ENCODE peak calls at places on chromosomes 16 and 17, in ten cellular contexts. One of them, this sample, is unnamed.

GRCh38 chr16:10188236-10188635 is 6.0 kb upstream of the GRIN2A start:
- DNase-seq in A673: no peak
- DNase-seq in WERI-Rb-1: no peak
- DNase-seq in fibroblast of lung: no peak
- DNase-seq in ovary: no peak
- DNase-seq in lung: no peak
- DNase-seq in uterus: no peak
- DNase-seq in cardiac muscle cell: no peak
- DNase-seq in osteoblast: no peak
- DNase-seq in neural progenitor cell: no peak
- DNase-seq in this sample: no peak

GRCh38 chr16:88482630-88483391 is 29.7 kb downstream of the ZFPM1 start:
- DNase-seq in A673: no peak
- DNase-seq in WERI-Rb-1: no peak
- DNase-seq in fibroblast of lung: no peak
- DNase-seq in ovary: no peak
- DNase-seq in lung: no peak
- DNase-seq in uterus: no peak
- DNase-seq in cardiac muscle cell: no peak
- DNase-seq in osteoblast: no peak
- DNase-seq in neural progenitor cell: peak
- DNase-seq in this sample: no peak

GRCh38 chr17:59435238-59435637 is 103.8 kb downstream of the YPEL2 start:
- DNase-seq in A673: no peak
- DNase-seq in WERI-Rb-1: no peak
- DNase-seq in fibroblast of lung: peak
- DNase-seq in ovary: no peak
- DNase-seq in lung: no peak
- DNase-seq in uterus: no peak
- DNase-seq in cardiac muscle cell: no peak
- DNase-seq in osteoblast: peak
- DNase-seq in neural progenitor cell: no peak
- DNase-seq in this sample: no peak

GRCh38 chr17:44211281-44212265 is 7.9 kb downstream of the UBTF start:
- DNase-seq in A673: no peak
- DNase-seq in WERI-Rb-1: no peak
- DNase-seq in fibroblast of lung: no peak
- DNase-seq in ovary: no peak
- DNase-seq in lung: no peak
- DNase-seq in uterus: no peak
- DNase-seq in cardiac muscle cell: no peak
- DNase-seq in osteoblast: peak
- DNase-seq in neural progenitor cell: no peak
- DNase-seq in this sample: no peak

GRCh38 chr17:67993153-67993997 is 2.9 kb downstream of the C17orf58 start:
- DNase-seq in A673: peak
- DNase-seq in WERI-Rb-1: peak
- DNase-seq in fibroblast of lung: peak
- DNase-seq in ovary: peak
- DNase-seq in lung: peak
- DNase-seq in uterus: peak
- DNase-seq in cardiac muscle cell: peak
- DNase-seq in osteoblast: peak
- DNase-seq in neural progenitor cell: peak
- DNase-seq in this sample: peak

GRCh38 chr16:78494674-78495073 is 395.2 kb downstream of the WWOX start:
- DNase-seq in A673: no peak
- DNase-seq in WERI-Rb-1: no peak
- DNase-seq in fibroblast of lung: no peak
- DNase-seq in ovary: no peak
- DNase-seq in lung: no peak
- DNase-seq in uterus: no peak
- DNase-seq in cardiac muscle cell: no peak
- DNase-seq in osteoblast: no peak
- DNase-seq in neural progenitor cell: no peak
- DNase-seq in this sample: no peak

GRCh38 chr16:22973451-22973991 is 159.6 kb downstream of the HS3ST2 start:
- DNase-seq in A673: no peak
- DNase-seq in WERI-Rb-1: no peak
- DNase-seq in fibroblast of lung: no peak
- DNase-seq in ovary: no peak
- DNase-seq in lung: no peak
- DNase-seq in uterus: no peak
- DNase-seq in cardiac muscle cell: no peak
- DNase-seq in osteoblast: peak
- DNase-seq in neural progenitor cell: no peak
- DNase-seq in this sample: no peak

GRCh38 chr17:19762515-19762961 is 14.4 kb upstream of the ALDH3A1 start:
- DNase-seq in A673: peak
- DNase-seq in WERI-Rb-1: peak
- DNase-seq in fibroblast of lung: peak
- DNase-seq in ovary: peak
- DNase-seq in lung: peak
- DNase-seq in uterus: peak
- DNase-seq in cardiac muscle cell: peak
- DNase-seq in osteoblast: peak
- DNase-seq in neural progenitor cell: peak
- DNase-seq in this sample: peak

GRCh38 chr17:83133302-83134121 is 54.1 kb downstream of the METRNL start:
- DNase-seq in A673: no peak
- DNase-seq in WERI-Rb-1: peak
- DNase-seq in fibroblast of lung: no peak
- DNase-seq in ovary: peak
- DNase-seq in lung: no peak
- DNase-seq in uterus: peak
- DNase-seq in cardiac muscle cell: no peak
- DNase-seq in osteoblast: peak
- DNase-seq in neural progenitor cell: no peak
- DNase-seq in this sample: no peak

GRCh38 chr17:65868881-65869280 is 307.4 kb upstream of the AXIN2 start:
- DNase-seq in A673: no peak
- DNase-seq in WERI-Rb-1: no peak
- DNase-seq in fibroblast of lung: no peak
- DNase-seq in ovary: no peak
- DNase-seq in lung: no peak
- DNase-seq in uterus: no peak
- DNase-seq in cardiac muscle cell: no peak
- DNase-seq in osteoblast: no peak
- DNase-seq in neural progenitor cell: no peak
- DNase-seq in this sample: no peak

GRCh38 chr16:12206031-12206748 is 229.7 kb downstream of the SNX29 start:
- DNase-seq in A673: no peak
- DNase-seq in WERI-Rb-1: no peak
- DNase-seq in fibroblast of lung: no peak
- DNase-seq in ovary: no peak
- DNase-seq in lung: no peak
- DNase-seq in uterus: no peak
- DNase-seq in cardiac muscle cell: no peak
- DNase-seq in osteoblast: no peak
- DNase-seq in neural progenitor cell: no peak
- DNase-seq in this sample: no peak

GRCh38 chr16:12205378-12205777 is 228.8 kb downstream of the SNX29 start:
- DNase-seq in A673: no peak
- DNase-seq in WERI-Rb-1: no peak
- DNase-seq in fibroblast of lung: no peak
- DNase-seq in ovary: no peak
- DNase-seq in lung: no peak
- DNase-seq in uterus: no peak
- DNase-seq in cardiac muscle cell: no peak
- DNase-seq in osteoblast: no peak
- DNase-seq in neural progenitor cell: no peak
- DNase-seq in this sample: no peak

GRCh38 chr16:12208341-12209035 is 232.0 kb downstream of the SNX29 start:
- DNase-seq in A673: no peak
- DNase-seq in WERI-Rb-1: no peak
- DNase-seq in fibroblast of lung: no peak
- DNase-seq in ovary: no peak
- DNase-seq in lung: no peak
- DNase-seq in uterus: no peak
- DNase-seq in cardiac muscle cell: no peak
- DNase-seq in osteoblast: no peak
- DNase-seq in neural progenitor cell: no peak
- DNase-seq in this sample: no peak

GRCh38 chr16:12207939-12208338 is 231.4 kb downstream of the SNX29 start:
- DNase-seq in A673: no peak
- DNase-seq in WERI-Rb-1: no peak
- DNase-seq in fibroblast of lung: no peak
- DNase-seq in ovary: no peak
- DNase-seq in lung: no peak
- DNase-seq in uterus: no peak
- DNase-seq in cardiac muscle cell: no peak
- DNase-seq in osteoblast: no peak
- DNase-seq in neural progenitor cell: no peak
- DNase-seq in this sample: no peak

GRCh38 chr16:12206749-12207142 is 230.2 kb downstream of the SNX29 start:
- DNase-seq in A673: no peak
- DNase-seq in WERI-Rb-1: no peak
- DNase-seq in fibroblast of lung: no peak
- DNase-seq in ovary: no peak
- DNase-seq in lung: no peak
- DNase-seq in uterus: no peak
- DNase-seq in cardiac muscle cell: no peak
- DNase-seq in osteoblast: no peak
- DNase-seq in neural progenitor cell: no peak
- DNase-seq in this sample: no peak
- H3K27ac ChIP-seq in A673: no peak
- H3K27ac ChIP-seq in WERI-Rb-1: no peak
- H3K27ac ChIP-seq in fibroblast of lung: no peak
- H3K27ac ChIP-seq in ovary: no peak
- H3K27ac ChIP-seq in lung: no peak
- H3K27ac ChIP-seq in uterus: no peak
- H3K27ac ChIP-seq in cardiac muscle cell: no peak
- H3K27ac ChIP-seq in osteoblast: no peak
- H3K27ac ChIP-seq in neural progenitor cell: no peak
- H3K27ac ChIP-seq in this sample: no peak

DNA sequence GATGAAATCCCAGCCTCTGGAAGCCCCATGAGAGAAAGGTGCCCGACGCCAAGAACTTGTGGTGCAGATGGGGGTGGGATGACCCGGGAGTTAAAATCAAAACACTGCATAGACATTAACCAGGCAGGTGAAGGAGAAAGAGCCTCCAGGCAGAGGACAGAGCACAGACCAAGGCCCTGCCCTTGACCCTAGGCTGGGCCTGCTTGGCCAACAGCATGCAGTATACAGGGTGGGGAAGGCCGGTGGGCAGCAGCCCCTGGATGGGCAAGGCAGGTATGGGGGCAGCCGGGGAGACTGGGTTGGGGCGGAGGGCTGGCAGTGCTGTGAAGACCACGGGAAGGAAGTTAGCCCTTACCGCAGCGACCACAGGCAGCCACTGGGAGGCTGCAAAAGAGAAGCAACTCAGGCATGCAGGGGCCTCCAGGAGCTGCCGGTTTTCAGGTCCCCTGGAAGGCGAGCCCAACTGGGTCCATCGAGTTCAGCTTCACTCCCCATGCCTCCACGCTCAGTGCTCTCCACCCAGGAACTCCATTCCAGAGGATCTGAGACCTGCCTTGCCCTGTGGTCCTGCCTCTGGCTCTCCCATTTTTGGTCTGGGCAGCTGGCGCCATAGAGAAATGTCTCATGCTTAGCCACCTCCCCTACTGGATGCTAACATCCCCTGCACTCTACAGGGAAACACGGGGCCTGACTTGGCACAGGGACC is 81.2 kb downstream of the C16orf95 start:
- DNase-seq in A673: no peak
- DNase-seq in WERI-Rb-1: no peak
- DNase-seq in fibroblast of lung: no peak
- DNase-seq in ovary: no peak
- DNase-seq in lung: no peak
- DNase-seq in uterus: no peak
- DNase-seq in cardiac muscle cell: no peak
- DNase-seq in osteoblast: no peak
- DNase-seq in neural progenitor cell: peak
- DNase-seq in this sample: no peak
- TF ChIP-seq CTCF in A673: no peak
- TF ChIP-seq CTCF in WERI-Rb-1: no peak
- TF ChIP-seq CTCF in fibroblast of lung: no peak
- TF ChIP-seq CTCF in ovary: no peak
- TF ChIP-seq CTCF in lung: no peak
- TF ChIP-seq CTCF in uterus: no peak
- TF ChIP-seq CTCF in cardiac muscle cell: no peak
- TF ChIP-seq CTCF in osteoblast: peak
- TF ChIP-seq CTCF in neural progenitor cell: peak
- TF ChIP-seq CTCF in this sample: no peak

GRCh38 chr16:30428055-30428454 is 1.8 kb downstream of the DCTPP1 start:
- DNase-seq in A673: no peak
- DNase-seq in WERI-Rb-1: no peak
- DNase-seq in fibroblast of lung: no peak
- DNase-seq in ovary: no peak
- DNase-seq in lung: no peak
- DNase-seq in uterus: no peak
- DNase-seq in cardiac muscle cell: no peak
- DNase-seq in osteoblast: no peak
- DNase-seq in neural progenitor cell: no peak
- DNase-seq in this sample: no peak
- H3K4me3 ChIP-seq in A673: no peak
- H3K4me3 ChIP-seq in WERI-Rb-1: no peak
- H3K4me3 ChIP-seq in fibroblast of lung: no peak
- H3K4me3 ChIP-seq in ovary: no peak
- H3K4me3 ChIP-seq in lung: no peak
- H3K4me3 ChIP-seq in uterus: no peak
- H3K4me3 ChIP-seq in cardiac muscle cell: no peak
- H3K4me3 ChIP-seq in osteoblast: no peak
- H3K4me3 ChIP-seq in neural progenitor cell: no peak
- H3K4me3 ChIP-seq in this sample: no peak

GRCh38 chr17:79732804-79733691 is 2.3 kb downstream of the ENPP7 start:
- DNase-seq in A673: no peak
- DNase-seq in WERI-Rb-1: no peak
- DNase-seq in fibroblast of lung: no peak
- DNase-seq in ovary: no peak
- DNase-seq in lung: peak
- DNase-seq in uterus: no peak
- DNase-seq in cardiac muscle cell: no peak
- DNase-seq in osteoblast: peak
- DNase-seq in neural progenitor cell: no peak
- DNase-seq in this sample: no peak

GRCh38 chr17:79733692-79734070 is 2.9 kb downstream of the ENPP7 start:
- DNase-seq in A673: no peak
- DNase-seq in WERI-Rb-1: no peak
- DNase-seq in fibroblast of lung: no peak
- DNase-seq in ovary: no peak
- DNase-seq in lung: no peak
- DNase-seq in uterus: no peak
- DNase-seq in cardiac muscle cell: no peak
- DNase-seq in osteoblast: peak
- DNase-seq in neural progenitor cell: no peak
- DNase-seq in this sample: no peak

GRCh38 chr17:79730769-79731483 is at the start of gene ENPP7:
- DNase-seq in A673: no peak
- DNase-seq in WERI-Rb-1: no peak
- DNase-seq in fibroblast of lung: no peak
- DNase-seq in ovary: no peak
- DNase-seq in lung: no peak
- DNase-seq in uterus: no peak
- DNase-seq in cardiac muscle cell: no peak
- DNase-seq in osteoblast: peak
- DNase-seq in neural progenitor cell: no peak
- DNase-seq in this sample: no peak

GRCh38 chr17:79730437-79730768 is 340 bp upstream of the ENPP7 start:
- DNase-seq in A673: no peak
- DNase-seq in WERI-Rb-1: no peak
- DNase-seq in fibroblast of lung: no peak
- DNase-seq in ovary: no peak
- DNase-seq in lung: no peak
- DNase-seq in uterus: no peak
- DNase-seq in cardiac muscle cell: no peak
- DNase-seq in osteoblast: no peak
- DNase-seq in neural progenitor cell: no peak
- DNase-seq in this sample: no peak

GRCh38 chr17:79732246-79732645 is 1.5 kb downstream of the ENPP7 start:
- DNase-seq in A673: no peak
- DNase-seq in WERI-Rb-1: no peak
- DNase-seq in fibroblast of lung: no peak
- DNase-seq in ovary: no peak
- DNase-seq in lung: no peak
- DNase-seq in uterus: no peak
- DNase-seq in cardiac muscle cell: no peak
- DNase-seq in osteoblast: peak
- DNase-seq in neural progenitor cell: no peak
- DNase-seq in this sample: no peak
- H3K27ac ChIP-seq in A673: no peak
- H3K27ac ChIP-seq in WERI-Rb-1: no peak
- H3K27ac ChIP-seq in fibroblast of lung: no peak
- H3K27ac ChIP-seq in ovary: no peak
- H3K27ac ChIP-seq in lung: no peak
- H3K27ac ChIP-seq in uterus: no peak
- H3K27ac ChIP-seq in cardiac muscle cell: no peak
- H3K27ac ChIP-seq in osteoblast: no peak
- H3K27ac ChIP-seq in neural progenitor cell: no peak
- H3K27ac ChIP-seq in this sample: no peak

This sample was measured in heart right ventricle.